ENCODE peak calls at places on chromosomes 5 and 9, in ten cellular contexts. S is anterior cingulate cortex; V is neural crest cell; K is activated effector memory CD4-positive, alpha-beta T cell treated with Interleukin-2 at 50 U/mL for 16 hours; R is CD8-positive, alpha-beta memory T cell; B is cardiac muscle cell; O is psoas muscle; F is Kasumi-1; N is NAMALWA; Y is HS-5. Q is an unnamed sample.

GRCh38 chr9:93173365-93174150 is 10.4 kb upstream of the WNK2 start:
- DNase-seq in S (no peak), V (no peak), K (no peak), R (no peak), B (peak; percentile 58), O (no peak), F (peak; percentile 36), N (no peak), Y (no peak), Q (no peak)

GRCh38 chr9:91151014-91151740 is 210.5 kb downstream of the AUH start:
- DNase-seq in S (no peak), V (no peak), K (no peak), R (peak; percentile 64), B (no peak), O (no peak), F (peak; percentile 21), N (peak; percentile 36), Y (no peak), Q (no peak)

GRCh38 chr9:35789541-35789940 is 1.9 kb upstream of the NPR2 start:
- DNase-seq in S (no peak), V (no peak), K (no peak), R (no peak), B (no peak), O (no peak), F (no peak), N (peak; percentile 17), Y (no peak), Q (no peak)

GRCh38 chr5:56617998-56618397 is 197.4 kb upstream of the MAP3K1 start:
- DNase-seq in S (no peak), V (no peak), K (no peak), R (no peak), B (no peak), O (no peak), F (no peak), N (no peak), Y (no peak), Q (no peak)

GRCh38 chr9:135329571-135330306 is 149.8 kb upstream of the PPP1R26 start:
- DNase-seq in S (no peak), V (no peak), K (no peak), R (no peak), B (peak; percentile 75), O (no peak), F (no peak), N (no peak), Y (no peak), Q (no peak)

GRCh38 chr9:90873422-90873821 is 71.8 kb downstream of the SYK start:
- DNase-seq in S (no peak), V (no peak), K (no peak), R (no peak), B (no peak), O (no peak), F (no peak), N (no peak), Y (no peak), Q (no peak)

GRCh38 chr5:43839218-43839617 is 236.2 kb downstream of the NNT start:
- DNase-seq in S (no peak), V (no peak), K (no peak), R (no peak), B (no peak), O (no peak), F (no peak), N (no peak), Y (peak; percentile 96), Q (no peak)

GRCh38 chr5:139670369-139671095 is 22.4 kb downstream of the CXXC5 start:
- DNase-seq in S (no peak), V (no peak), K (no peak), R (peak; percentile 62), B (no peak), O (no peak), F (peak; percentile 73), N (peak; percentile 98), Y (no peak), Q (peak; percentile 51)

GRCh38 chr9:77438653-77439052 is 209.5 kb downstream of the GNA14 start:
- DNase-seq in S (no peak), V (no peak), K (no peak), R (no peak), B (no peak), O (no peak), F (no peak), N (no peak), Y (no peak), Q (no peak)

GRCh38 chr9:127195976-127196825 is 68.4 kb upstream of the GARNL3 start:
- DNase-seq in S (no peak), V (no peak), K (no peak), R (no peak), B (no peak), O (no peak), F (no peak), N (no peak), Y (no peak), Q (no peak)

GRCh38 chr9:114484854-114485443 is 20.3 kb downstream of the WHRN start:
- DNase-seq in S (no peak), V (no peak), K (peak; percentile 24), R (peak; percentile 69), B (no peak), O (no peak), F (no peak), N (peak; percentile 22), Y (peak; percentile 92), Q (no peak)

GRCh38 chr9:120482424-120483186 is 97.4 kb downstream of the CDK5RAP2 start:
- DNase-seq in S (no peak), V (no peak), K (no peak), R (no peak), B (no peak), O (peak; percentile 46), F (no peak), N (no peak), Y (no peak), Q (no peak)